ENCODE peak calls at places on chromosomes 7 and 10, in four cellular contexts. F is A549, O is K562, Y is HepG2. T is an unnamed sample.

GRCh38 chr7:66198461-66198860 is 6.7 kb upstream of the TPST1 start:
- DNase-seq in F (no peak), O (no peak), Y (no peak), T (no peak)

GRCh38 chr10:24920907-24921881 is 31.2 kb downstream of the PRTFDC1 start:
- DNase-seq in F (peak), O (peak), Y (no peak), T (peak)

GRCh38 chr7:44194069-44194468 is 4.8 kb upstream of the GCK start:
- DNase-seq in F (no peak), O (no peak), Y (no peak), T (no peak)

GRCh38 chr10:128268015-128268722 is 141.9 kb upstream of the MKI67 start:
- DNase-seq in F (peak), O (peak), Y (peak), T (no peak)

GRCh38 chr10:67076175-67076574 is 150.3 kb downstream of the LRRTM3 start:
- DNase-seq in F (no peak), O (no peak), Y (peak), T (no peak)

GRCh38 chr10:62853710-62854109 is 37.5 kb upstream of the EGR2 start:
- DNase-seq in F (no peak), O (no peak), Y (no peak), T (no peak)

GRCh38 chr10:14556285-14556956 is 218.3 kb downstream of the FAM107B start:
- DNase-seq in F (peak), O (peak), Y (peak), T (peak)

GRCh38 chr10:35127289-35127891 is 744 bp downstream of the CREM start:
- DNase-seq in F (peak), O (peak), Y (peak), T (no peak)

GRCh38 chr10:3764626-3765375 is 20.2 kb downstream of the KLF6 start:
- DNase-seq in F (no peak), O (no peak), Y (no peak), T (no peak)

GRCh38 chr7:39252916-39253315 is 275.2 kb downstream of the POU6F2 start:
- DNase-seq in F (no peak), O (no peak), Y (no peak), T (no peak)

GRCh38 chr7:101502466-101503098 is 126.5 kb downstream of the MYL10 start:
- DNase-seq in F (no peak), O (no peak), Y (no peak), T (no peak)

GRCh38 chr7:76191783-76192240 is 9.9 kb upstream of the SRRM3 start:
- DNase-seq in F (peak), O (peak), Y (peak), T (no peak)

GRCh38 chr10:122575776-122576175 is 15.2 kb downstream of the DMBT1 start:
- DNase-seq in F (no peak), O (no peak), Y (no peak), T (no peak)

GRCh38 chr7:82562716-82563404 is 119.3 kb upstream of the CACNA2D1 start:
- DNase-seq in F (no peak), O (no peak), Y (no peak), T (no peak)

GRCh38 chr7:147535619-147536200 is 1054.9 kb upstream of the C7orf33 start:
- DNase-seq in F (no peak), O (no peak), Y (no peak), T (no peak)

GRCh38 chr7:3916146-3916545 is 615.1 kb downstream of the SDK1 start:
- DNase-seq in F (no peak), O (no peak), Y (peak), T (no peak)
- TF ChIP-seq POLR2AphosphoS2 in F (no peak), O (no peak), Y (no peak), T (no peak)

GRCh38 chr7:869348-869747 is 7.0 kb upstream of the GET4 start:
- DNase-seq in F (no peak), O (no peak), Y (no peak), T (no peak)

GRCh38 chr7:867001-867405 is 9.4 kb upstream of the GET4 start:
- DNase-seq in F (no peak), O (no peak), Y (no peak), T (no peak)

GRCh38 chr7:868189-868486 is 8.2 kb upstream of the GET4 start:
- DNase-seq in F (no peak), O (no peak), Y (no peak), T (no peak)

GRCh38 chr7:865921-866320 is 10.4 kb upstream of the GET4 start:
- DNase-seq in F (no peak), O (no peak), Y (no peak), T (no peak)

DNA sequence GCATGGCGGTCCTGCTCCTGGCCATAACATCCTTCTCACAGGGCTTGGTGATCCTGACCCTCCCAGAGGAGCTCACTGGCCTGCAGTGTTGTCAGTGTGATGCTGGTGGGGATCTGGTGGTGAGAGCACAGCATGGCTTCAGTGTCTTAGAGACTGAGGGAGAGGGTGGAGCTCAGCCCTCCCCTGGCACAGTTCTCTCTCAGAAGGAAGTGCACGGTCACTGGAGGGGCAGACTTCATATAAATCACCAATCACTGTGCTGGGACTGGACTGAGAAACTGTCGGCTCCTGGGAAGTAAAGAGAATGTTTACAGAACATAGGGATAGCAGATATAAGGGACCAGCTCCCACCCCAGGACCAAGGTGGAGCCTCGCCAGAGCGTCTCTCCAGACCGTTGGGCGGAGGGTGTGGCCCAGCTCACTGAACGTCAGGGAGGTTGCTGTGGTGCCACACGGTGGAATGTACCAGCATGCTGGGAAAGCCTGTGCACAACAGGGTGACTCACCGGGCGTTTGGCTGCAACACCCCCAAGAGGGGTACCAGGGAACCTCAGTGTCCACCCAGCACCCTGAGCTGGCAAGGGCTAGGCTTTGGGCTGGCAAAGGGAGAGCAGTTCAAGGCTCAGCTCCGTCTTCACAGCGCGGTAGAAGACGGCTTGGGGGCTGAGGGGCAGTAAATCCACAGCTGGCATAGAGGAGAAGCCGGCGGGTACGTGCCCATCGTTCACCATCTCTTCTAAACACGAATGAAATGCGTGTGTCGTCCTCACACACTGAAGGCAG is 8.8 kb upstream of the GET4 start:
- DNase-seq in F (peak), O (no peak), Y (no peak), T (no peak)
- TF ChIP-seq USF2 in F (no peak), O (no peak), Y (no peak), T (no peak)

DNA sequence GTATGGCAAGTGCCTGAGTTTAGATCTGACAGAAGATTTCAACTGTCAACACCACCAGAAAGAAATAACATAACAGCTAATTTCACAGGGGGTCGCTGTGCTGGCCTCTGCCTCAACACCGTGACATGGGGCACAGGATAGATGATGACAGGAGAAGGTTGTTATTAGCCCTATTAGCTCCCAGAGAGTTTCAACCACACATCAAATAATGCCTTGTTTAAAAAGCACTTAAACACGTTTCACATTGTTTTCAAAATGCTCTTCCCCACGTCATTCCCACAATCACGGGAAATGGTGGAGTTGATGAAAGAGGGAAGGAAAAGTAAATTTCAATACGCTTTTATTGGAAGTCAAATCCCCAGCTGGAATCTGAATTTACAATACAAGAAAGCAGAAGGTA is 184.7 kb downstream of the MAGI2 start:
- DNase-seq in F (no peak), O (no peak), Y (no peak), T (no peak)
- TF ChIP-seq POLR2AphosphoS2 in F (no peak), O (no peak), Y (no peak), T (no peak)

GRCh38 chr7:152923711-152924110 is 164.2 kb downstream of the ACTR3B start:
- DNase-seq in F (no peak), O (no peak), Y (no peak), T (no peak)

GRCh38 chr7:152924826-152925411 is 165.4 kb downstream of the ACTR3B start:
- DNase-seq in F (no peak), O (no peak), Y (no peak), T (no peak)

GRCh38 chr7:152922318-152923081 is 162.9 kb downstream of the ACTR3B start:
- DNase-seq in F (no peak), O (no peak), Y (no peak), T (no peak)

GRCh38 chr7:152925412-152926147 is 166.0 kb downstream of the ACTR3B start:
- DNase-seq in F (no peak), O (no peak), Y (no peak), T (no peak)

DNA sequence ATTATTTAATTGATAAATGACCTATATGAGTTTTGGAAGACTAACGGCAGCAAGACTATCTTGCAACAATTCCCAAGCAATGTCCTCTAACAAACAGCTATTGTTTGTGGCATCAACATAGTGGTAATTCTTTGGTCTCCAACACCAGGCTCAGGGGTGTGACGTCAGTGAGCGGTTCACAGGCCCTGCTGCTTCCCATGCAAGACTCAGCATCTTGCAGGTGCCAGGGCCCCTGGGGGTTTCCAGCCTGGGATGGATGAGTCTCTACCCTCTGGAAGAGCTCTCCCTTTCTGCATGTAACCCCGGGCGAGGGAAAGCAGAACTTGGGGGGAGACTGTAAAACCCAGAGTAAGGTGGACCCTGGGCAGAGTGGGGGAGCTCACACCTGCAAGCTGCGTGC is 164.7 kb downstream of the ACTR3B start:
- DNase-seq in F (no peak), O (no peak), Y (no peak), T (no peak)
- TF ChIP-seq USF2 in F (no peak), O (no peak), Y (no peak), T (no peak)